ENCODE peak calls at places on chromosome X, in nine cellular contexts. W is stromal cell of bone marrow; A is smooth muscle cell of the brain vasculature; F is activated CD4-positive, alpha-beta T cell treated with anti-CD3 and anti-CD28 coated beads, Interleukin-2, amount 50 U/mL, for 4 hours; V is astrocyte of the hippocampus; K is NCI-H460; Y is A172; L is stimulated activated CD4-positive, alpha-beta T cell treated with anti-CD3 and anti-CD28 coated beads, Interleukin-15, amount 100 ng/mL, for 24 hours; R is GM23338. G is an unnamed sample.

GRCh38 chrX:101385795-101386541 is at the start of gene BTK:
- DNase-seq in V (no peak), A (no peak), R (no peak), W (no peak), K (no peak), Y (no peak), F (no peak), L (no peak), G (no peak)

GRCh38 chrX:30887721-30888120 is 1.3 kb downstream of the TAB3 start:
- DNase-seq in L (peak), A (no peak), F (peak), R (no peak), K (no peak), V (no peak), W (no peak), Y (no peak), G (no peak)

GRCh38 chrX:47619486-47620302 is at the start of gene SYN1:
- DNase-seq in Y (peak), K (peak), W (peak), R (peak), V (peak), A (peak), F (peak), L (peak), G (peak)

GRCh38 chrX:24643116-24643515 is 4.0 kb downstream of the PCYT1B start:
- DNase-seq in R (no peak), W (no peak), F (no peak), K (peak), Y (peak), A (no peak), V (no peak), L (no peak), G (no peak)

GRCh38 chrX:123648028-123648810 is 84.6 kb downstream of the THOC2 start:
- DNase-seq in A (peak), Y (peak), W (peak), V (peak), L (peak), R (peak), F (peak), K (no peak), G (peak)

GRCh38 chrX:56792270-56793111 is 63.4 kb downstream of the NBDY start:
- DNase-seq in A (no peak), W (no peak), V (no peak), R (no peak), Y (no peak), K (no peak), F (no peak), L (no peak), G (no peak)

GRCh38 chrX:56025872-56026571 is 206.1 kb upstream of the KLF8 start:
- DNase-seq in W (no peak), L (no peak), R (no peak), Y (no peak), K (no peak), A (no peak), V (no peak), F (no peak), G (no peak)

GRCh38 chrX:87900320-87900908 is 382.8 kb downstream of the KLHL4 start:
- DNase-seq in L (peak), R (peak), A (no peak), V (no peak), Y (peak), W (no peak), F (no peak), K (no peak), G (no peak)

GRCh38 chrX:35561985-35562384 is 236.2 kb upstream of the MAGEB16 start:
- DNase-seq in A (no peak), L (no peak), R (no peak), F (no peak), K (no peak), Y (no peak), V (no peak), W (no peak), G (no peak)

GRCh38 chrX:41596586-41596985 is 92.2 kb upstream of the GPR34 start:
- DNase-seq in R (no peak), W (no peak), F (no peak), A (no peak), V (peak), K (no peak), L (no peak), Y (no peak), G (no peak)

GRCh38 chrX:107537815-107538214 is 88.4 kb downstream of the FRMPD3 start:
- DNase-seq in A (no peak), K (peak), Y (peak), W (peak), R (peak), V (peak), F (peak), L (peak), G (peak)

GRCh38 chrX:40176979-40177430 is 79.2 kb upstream of the BCOR start:
- DNase-seq in R (peak), V (peak), W (no peak), A (no peak), K (no peak), Y (no peak), F (peak), L (no peak), G (no peak)

GRCh38 chrX:17591741-17592110 is 145.6 kb upstream of the SCML1 start:
- DNase-seq in Y (peak), L (peak), F (no peak), V (peak), A (no peak), W (peak), R (no peak), K (peak), G (no peak)

GRCh38 chrX:126509917-126510316 is 42.7 kb downstream of the DCAF12L1 start:
- DNase-seq in V (no peak), Y (no peak), K (no peak), R (peak), A (no peak), W (no peak), F (no peak), L (no peak), G (no peak)

GRCh38 chrX:20205927-20206708 is 60.6 kb downstream of the RPS6KA3 start:
- DNase-seq in V (no peak), A (no peak), R (no peak), Y (no peak), K (no peak), L (no peak), W (no peak), F (no peak), G (no peak)

GRCh38 chrX:29107231-29107630 is 520.0 kb downstream of the IL1RAPL1 start:
- DNase-seq in A (no peak), F (no peak), Y (no peak), W (no peak), V (no peak), K (no peak), R (no peak), L (no peak), G (no peak)

GRCh38 chrX:151975736-151976275 is 1.3 kb upstream of the GABRE start:
- DNase-seq in Y (no peak), L (no peak), W (no peak), R (no peak), F (no peak), K (no peak), V (no peak), A (no peak), G (no peak)

GRCh38 chrX:123773258-123773978 is 40.6 kb upstream of the THOC2 start:
- DNase-seq in L (no peak), V (no peak), F (no peak), Y (no peak), A (no peak), K (no peak), W (no peak), R (no peak), G (no peak)

GRCh38 chrX:39777623-39778025 is 320.1 kb downstream of the BCOR start:
- DNase-seq in Y (no peak), F (peak), R (no peak), A (no peak), V (no peak), W (no peak), L (peak), K (no peak), G (no peak)

GRCh38 chrX:148333989-148334388 is 166.4 kb upstream of the AFF2 start:
- DNase-seq in K (no peak), V (no peak), Y (no peak), A (no peak), F (no peak), R (no peak), W (no peak), L (no peak), G (no peak)

GRCh38 chrX:110403839-110404238 is 45.2 kb downstream of the RTL9 start:
- DNase-seq in V (peak), K (no peak), Y (no peak), F (no peak), W (no peak), A (no peak), R (no peak), L (no peak), G (no peak)

GRCh38 chrX:151019837-151020236 is 36.7 kb downstream of the HMGB3 start:
- DNase-seq in L (no peak), V (peak), W (peak), K (no peak), F (no peak), Y (peak), A (no peak), R (no peak), G (no peak)

GRCh38 chrX:153642313-153642654 is 4.7 kb upstream of the DUSP9 start:
- DNase-seq in V (peak), A (no peak), Y (no peak), W (no peak), R (peak), L (no peak), F (no peak), K (no peak), G (peak)

GRCh38 chrX:48721916-48722315 is 25.4 kb downstream of the SUV39H1 start:
- DNase-seq in V (no peak), A (no peak), W (no peak), K (no peak), F (no peak), L (no peak), Y (no peak), R (no peak), G (no peak)

GRCh38 chrX:67780694-67781109 is 236.9 kb downstream of the AR start:
- DNase-seq in F (no peak), V (peak), Y (peak), R (no peak), W (peak), K (peak), A (peak), L (peak), G (no peak)

G was measured in nephron progenitor cell.